ENCODE peak calls at places on chromosomes 12 and 14, in nine cellular contexts. Z, N, Q, T, F, W, S, A and X are unnamed samples.

GRCh38 chr12:126708492-126708896 is 1558.5 kb upstream of the TMEM132C start:
- DNase-seq in Z (no peak), S (no peak), Q (no peak), T (no peak), W (no peak), N (no peak), A (no peak), F (no peak), X (peak)

GRCh38 chr14:35292770-35293561 is 784 bp downstream of the PSMA6 start:
- DNase-seq in N (no peak), Z (no peak), A (no peak), F (no peak), S (no peak), W (no peak), Q (no peak), T (no peak), X (peak)

GRCh38 chr12:53065470-53065869 is 13.7 kb downstream of the SPRYD3 start:
- DNase-seq in N (peak), Z (peak), A (no peak), Q (no peak), S (no peak), F (no peak), W (peak), T (no peak), X (no peak)

GRCh38 chr14:104688755-104689619 is at the start of gene INF2:
- DNase-seq in A (peak), Z (peak), W (peak), Q (peak), F (peak), T (peak), N (peak), S (peak), X (peak)

GRCh38 chr12:53069621-53070410 is 9.4 kb downstream of the SPRYD3 start:
- DNase-seq in W (peak), S (no peak), A (no peak), N (peak), T (no peak), Q (no peak), Z (no peak), F (no peak), X (no peak)

GRCh38 chr12:34605955-34606748 is 583.9 kb downstream of the ALG10 start:
- DNase-seq in W (no peak), Z (no peak), Q (no peak), F (no peak), A (peak), N (no peak), S (no peak), T (no peak), X (no peak)

GRCh38 chr14:75427126-75427481 is 718 bp upstream of the JDP2 start:
- DNase-seq in F (no peak), W (no peak), N (peak), Z (no peak), A (no peak), S (no peak), Q (no peak), T (peak), X (peak)

GRCh38 chr14:98785578-98785977 is 486.4 kb downstream of the BCL11B start:
- DNase-seq in S (no peak), N (no peak), T (no peak), F (no peak), W (no peak), Z (no peak), Q (no peak), A (no peak), X (no peak)

GRCh38 chr14:57889245-57889644 is 23.4 kb upstream of the SLC35F4 start:
- DNase-seq in F (no peak), T (no peak), S (peak), N (no peak), W (peak), Q (no peak), Z (peak), A (no peak), X (no peak)

GRCh38 chr14:89417469-89418225 is 614 bp upstream of the FOXN3 start:
- DNase-seq in A (no peak), F (peak), Q (peak), N (peak), T (peak), S (peak), W (peak), Z (peak), X (peak)

GRCh38 chr14:106694638-106695393 is 1168.4 kb downstream of the TMEM121 start:
- DNase-seq in A (no peak), F (no peak), S (no peak), N (peak), Z (peak), T (no peak), Q (peak), W (no peak), X (peak)

GRCh38 chr12:64480148-64480547 is 28.2 kb downstream of the TBK1 start:
- DNase-seq in N (no peak), W (no peak), F (no peak), S (no peak), Q (no peak), T (no peak), Z (no peak), A (no peak), X (no peak)

GRCh38 chr14:59688224-59689170 is 111.9 kb upstream of the CCDC175 start:
- DNase-seq in F (peak), N (no peak), T (peak), W (no peak), A (peak), Q (no peak), Z (peak), S (no peak), X (peak)

DNA sequence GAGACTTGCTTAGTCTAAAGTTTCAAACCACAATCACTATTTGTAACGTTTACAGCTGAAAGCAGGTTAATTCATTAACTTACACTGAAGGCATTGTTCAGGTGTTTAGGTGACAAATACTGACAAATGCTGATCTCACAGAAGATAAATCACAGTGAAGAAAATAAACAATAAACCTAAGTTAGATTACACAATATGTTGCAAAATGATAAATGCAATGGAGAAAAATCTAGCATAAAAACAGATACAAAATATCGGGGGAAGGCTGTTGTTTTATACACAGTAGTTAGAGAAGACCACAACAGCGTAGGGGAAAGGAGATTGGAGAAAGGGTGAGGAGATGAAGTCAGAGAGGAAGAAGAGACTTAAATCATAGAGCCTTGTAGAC is 3.0 kb downstream of the SCAF11 start:
- DNase-seq in W (no peak), Q (no peak), Z (no peak), N (no peak), S (no peak), A (no peak), F (no peak), T (no peak), X (no peak)
- H3K4me3 ChIP-seq in W (no peak), Q (no peak), Z (peak), N (peak), S (no peak), A (no peak), F (peak), T (no peak), X (peak)

GRCh38 chr12:57775563-57776246 is 3.3 kb downstream of the EEF1AKMT3 start:
- DNase-seq in N (no peak), Q (no peak), F (no peak), T (no peak), S (no peak), W (no peak), A (no peak), Z (no peak), X (no peak)
- TF ChIP-seq CTCF in N (no peak), Q (no peak), F (no peak), T (no peak), S (no peak), W (no peak), A (peak), Z (no peak), X (peak)

DNA sequence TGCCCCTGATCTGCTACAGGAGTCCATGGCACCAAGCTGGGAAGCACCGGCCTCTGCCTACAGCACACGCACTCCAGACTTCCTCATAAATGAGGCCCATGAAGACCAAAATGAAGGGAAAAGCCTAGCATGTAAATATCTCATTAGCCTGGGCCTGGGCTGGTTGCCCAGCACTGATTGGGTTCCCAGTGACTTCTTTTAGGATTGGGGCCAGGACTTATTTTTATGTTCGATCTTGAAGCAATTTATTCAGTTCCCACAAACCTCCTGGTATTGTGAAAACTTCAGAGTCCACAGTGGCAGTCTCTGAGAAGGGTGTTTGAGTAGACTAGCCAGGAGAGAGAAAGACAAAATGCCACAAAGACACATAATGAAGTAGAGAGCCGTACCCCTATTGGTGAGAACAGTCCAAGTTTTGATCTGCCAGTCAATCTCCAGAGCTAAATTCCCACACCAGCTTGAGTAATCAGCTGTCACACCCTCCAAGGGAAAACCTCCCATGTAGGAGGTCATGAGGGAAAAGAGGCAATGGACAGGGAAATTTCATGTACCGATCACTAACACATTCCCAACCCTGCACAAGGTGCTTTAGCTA is 78.2 kb downstream of the PHLDA1 start:
- DNase-seq in Q (no peak), T (no peak), W (no peak), Z (no peak), S (no peak), A (no peak), N (no peak), F (no peak), X (no peak)
- H3K4me3 ChIP-seq in Q (no peak), T (no peak), W (no peak), Z (no peak), S (no peak), A (no peak), N (no peak), F (no peak), X (no peak)

GRCh38 chr12:98954506-98954905 is 309.4 kb downstream of the APAF1 start:
- DNase-seq in F (no peak), W (no peak), S (no peak), Z (no peak), N (no peak), A (no peak), Q (no peak), T (no peak), X (no peak)

GRCh38 chr12:98951401-98951800 is 306.3 kb downstream of the APAF1 start:
- DNase-seq in T (no peak), Q (no peak), N (no peak), F (no peak), A (no peak), Z (no peak), S (no peak), W (no peak), X (no peak)

GRCh38 chr12:98955284-98955683 is 310.2 kb downstream of the APAF1 start:
- DNase-seq in N (no peak), S (no peak), F (peak), Z (no peak), Q (no peak), T (no peak), W (no peak), A (peak), X (peak)
- TF ChIP-seq CTCF in N (no peak), S (no peak), F (peak), Z (no peak), Q (no peak), T (peak), W (no peak), A (no peak), X (peak)

DNA sequence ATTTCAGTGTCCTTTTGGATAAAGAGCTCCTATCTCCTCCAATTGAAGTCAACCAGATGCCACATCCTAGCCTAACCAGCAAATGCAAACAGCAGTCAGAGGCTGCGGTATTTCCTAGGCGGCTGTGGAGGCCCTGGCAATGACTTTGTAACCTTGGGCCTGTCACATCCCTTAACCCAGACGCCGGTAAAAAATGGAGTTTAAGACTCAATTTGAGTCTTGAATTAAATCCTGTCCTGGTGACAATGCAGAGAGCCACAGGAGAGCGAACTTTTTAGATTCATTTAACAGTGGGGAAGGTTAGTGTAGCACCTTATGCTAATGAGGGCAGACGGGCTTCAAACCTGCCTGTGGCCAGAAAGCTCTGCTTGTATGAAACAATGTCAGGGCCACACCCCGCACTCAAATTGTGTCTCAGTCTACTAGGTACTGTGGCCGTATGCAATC is 1.3 kb downstream of the C12orf75 start:
- DNase-seq in W (no peak), Q (peak), F (no peak), S (no peak), T (no peak), N (no peak), Z (no peak), A (no peak), X (peak)
- H3K4me3 ChIP-seq in W (no peak), Q (peak), F (peak), S (peak), T (no peak), N (no peak), Z (no peak), A (no peak), X (peak)

DNA sequence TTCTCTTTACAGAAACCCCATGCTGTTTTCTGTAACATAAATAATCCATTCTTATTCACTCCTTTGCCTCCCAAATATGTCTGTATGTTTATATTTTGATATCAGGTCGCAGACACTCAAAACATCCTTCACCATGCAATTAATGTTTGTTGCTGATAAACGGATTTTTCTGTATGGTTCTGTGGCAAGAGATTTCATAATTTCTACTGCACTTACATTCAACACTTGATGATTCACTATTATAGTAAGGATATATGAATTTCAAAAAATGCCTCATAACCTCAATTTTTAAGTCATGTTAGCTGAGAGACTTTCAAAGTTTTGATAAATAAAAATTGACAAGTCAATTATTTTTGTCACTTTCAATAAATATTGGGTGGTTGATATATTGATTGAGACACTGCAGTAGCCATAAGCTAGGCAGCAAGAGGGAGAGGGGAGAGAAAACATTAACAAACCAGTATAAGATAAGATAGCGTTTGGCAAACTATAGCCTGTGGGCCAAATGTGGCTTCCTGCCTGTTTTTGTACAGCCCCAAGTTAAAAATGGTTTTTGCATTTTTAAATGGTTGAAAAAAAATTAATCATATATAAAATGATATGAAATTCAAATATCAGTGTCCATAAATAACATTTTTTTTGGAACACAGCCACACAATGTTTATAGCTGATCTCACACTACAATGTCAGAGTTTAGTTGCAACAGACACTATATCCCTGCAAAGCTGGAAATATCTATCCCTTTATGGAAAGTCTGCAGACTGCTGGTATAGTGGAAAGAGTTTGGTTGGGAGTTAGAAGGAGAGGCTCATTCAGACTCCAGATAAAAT is 18.3 kb downstream of the ALDH6A1 start:
- DNase-seq in F (no peak), W (no peak), N (no peak), Z (no peak), Q (no peak), T (no peak), S (no peak), A (no peak), X (no peak)
- TF ChIP-seq CTCF in F (no peak), W (no peak), N (no peak), Z (no peak), Q (no peak), T (no peak), S (no peak), A (no peak), X (no peak)

DNA sequence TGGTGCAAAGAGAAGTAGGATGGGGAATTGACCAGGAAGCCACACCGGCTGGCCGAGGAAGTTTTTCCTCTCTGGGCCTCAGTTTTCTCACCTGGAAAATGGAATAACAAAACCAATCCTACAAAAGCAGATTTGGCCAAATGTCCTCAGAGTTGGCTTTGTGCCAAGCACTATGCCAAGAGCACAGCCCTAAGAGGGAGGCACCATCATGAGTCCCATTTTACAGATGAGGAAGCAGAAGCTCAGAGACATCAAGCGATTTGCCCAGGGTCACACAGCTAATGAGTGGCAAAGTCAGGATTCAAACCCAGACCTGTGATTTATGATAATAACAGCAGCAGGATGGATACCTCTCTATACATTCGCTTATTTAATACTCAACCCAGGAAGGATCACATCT is 27.3 kb downstream of the RASAL1 start:
- DNase-seq in F (no peak), N (no peak), A (no peak), T (no peak), W (no peak), S (no peak), Q (no peak), Z (no peak), X (no peak)
- H3K4me3 ChIP-seq in F (no peak), N (no peak), A (no peak), T (no peak), W (no peak), S (no peak), Q (no peak), Z (no peak), X (no peak)

GRCh38 chr12:122867701-122868461 is 28.0 kb downstream of the VPS37B start:
- DNase-seq in S (no peak), Q (no peak), T (peak), W (no peak), A (no peak), Z (peak), F (no peak), N (peak), X (no peak)
- TF ChIP-seq CTCF in S (peak), Q (no peak), T (peak), W (no peak), A (peak), Z (peak), F (peak), N (peak), X (peak)

GRCh38 chr14:30559638-30560071 is 697 bp downstream of the G2E3 start:
- DNase-seq in S (no peak), N (no peak), T (no peak), W (no peak), Q (no peak), F (peak), A (no peak), Z (no peak), X (peak)

GRCh38 chr14:30560581-30560980 is 1.6 kb downstream of the G2E3 start:
- DNase-seq in F (no peak), Z (no peak), W (no peak), A (no peak), T (no peak), N (no peak), S (no peak), Q (no peak), X (no peak)

GRCh38 chr14:30553311-30553989 is 5.5 kb upstream of the G2E3 start:
- DNase-seq in S (no peak), Q (no peak), W (no peak), N (no peak), Z (no peak), A (no peak), F (no peak), T (no peak), X (no peak)

GRCh38 chr14:30558675-30559555 is at the start of gene G2E3:
- DNase-seq in N (peak), W (peak), Q (peak), F (peak), T (peak), S (peak), Z (peak), A (peak), X (peak)

DNA sequence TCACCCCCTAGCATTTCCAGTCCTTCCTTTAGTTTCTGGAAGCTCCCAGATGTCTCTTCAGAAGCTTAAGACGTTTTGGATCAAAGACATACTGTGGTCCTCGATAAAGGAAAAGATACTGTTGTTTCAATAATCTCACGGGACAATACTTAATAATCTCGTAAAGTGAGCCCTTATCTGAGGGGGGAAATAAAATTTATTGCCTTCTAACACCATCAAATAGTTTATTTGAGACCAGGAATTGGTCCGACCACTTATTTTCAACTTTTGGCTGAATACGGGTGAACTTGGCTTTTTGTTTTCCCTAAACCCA is 640 bp upstream of the G2E3 start:
- DNase-seq in N (no peak), W (no peak), Z (no peak), F (no peak), T (no peak), A (no peak), Q (no peak), S (no peak), X (no peak)
- H3K4me3 ChIP-seq in N (peak), W (peak), Z (peak), F (peak), T (peak), A (peak), Q (peak), S (peak), X (peak)